ENCODE peak calls at places on chromosomes 4 and X, in eight cellular contexts. N, Q, C, K, E, H, Y and U are unnamed samples.

GRCh38 chrX:46477435-46477834 is 67.8 kb downstream of the ZNF674 start:
- DNase-seq in C (no peak), Q (no peak), N (no peak), E (no peak), K (no peak), Y (no peak), H (no peak), U (no peak)

GRCh38 chr4:142354794-142355416 is 491.2 kb downstream of the INPP4B start:
- DNase-seq in N (no peak), Y (no peak), Q (no peak), H (no peak), C (no peak), E (no peak), K (no peak), U (no peak)

GRCh38 chr4:182604161-182604591 is 313.0 kb downstream of the DCTD start:
- DNase-seq in E (no peak), K (no peak), H (no peak), Q (no peak), N (no peak), C (no peak), Y (no peak), U (no peak)

GRCh38 chr4:1192091-1192492 is 19.7 kb upstream of the SPON2 start:
- DNase-seq in N (peak; percentile 93), Y (no peak), Q (peak; percentile 29), E (no peak), C (peak; percentile 81), K (peak; percentile 97), H (peak; percentile 91), U (peak; percentile 91)

GRCh38 chrX:45806410-45807121 is 605.9 kb upstream of the DIPK2B start:
- DNase-seq in Y (no peak), N (no peak), E (peak; percentile 5), K (no peak), Q (no peak), H (no peak), C (no peak), U (no peak)

GRCh38 chr4:163070023-163070422 is 96.7 kb downstream of the NAF1 start:
- DNase-seq in Y (no peak), K (no peak), Q (no peak), H (no peak), N (no peak), E (no peak), C (no peak), U (no peak)

GRCh38 chr4:53490965-53491622 is 100.2 kb downstream of the LNX1 start:
- DNase-seq in Q (peak; percentile 27), N (no peak), E (no peak), Y (no peak), K (no peak), H (peak; percentile 38), C (peak; percentile 28), U (no peak)

GRCh38 chr4:68271851-68272756 is 26.6 kb upstream of the TMPRSS11B start:
- DNase-seq in K (no peak), C (no peak), N (no peak), H (no peak), Y (no peak), E (no peak), Q (peak; percentile 21), U (no peak)

GRCh38 chrX:119735467-119735866 is 22.9 kb upstream of the SOWAHD start:
- DNase-seq in K (no peak), H (no peak), Q (no peak), C (no peak), N (no peak), E (no peak), Y (no peak), U (no peak)

GRCh38 chr4:82739292-82740190 is 59.1 kb downstream of the SCD5 start:
- DNase-seq in Y (no peak), C (peak; percentile 52), E (peak; percentile 12), H (peak; percentile 79), K (peak; percentile 70), N (peak; percentile 47), Q (peak; percentile 31), U (no peak)

GRCh38 chr4:113961322-113961698 is 18.1 kb downstream of the ARSJ start:
- DNase-seq in N (no peak), H (no peak), K (no peak), Q (no peak), E (no peak), Y (no peak), C (no peak), U (no peak)

GRCh38 chr4:111788046-111788642 is 357.1 kb upstream of the FAM241A start:
- DNase-seq in E (no peak), Y (no peak), N (no peak), K (no peak), Q (no peak), H (no peak), C (no peak), U (no peak)

GRCh38 chr4:164614999-164615398 is 138.9 kb upstream of the SMIM31 start:
- DNase-seq in H (no peak), N (no peak), K (no peak), E (no peak), C (no peak), Q (no peak), Y (no peak), U (no peak)

GRCh38 chr4:173231916-173232315 is 63.3 kb downstream of the GALNT7 start:
- DNase-seq in K (no peak), N (no peak), H (no peak), Y (no peak), E (no peak), C (no peak), Q (no peak), U (no peak)

GRCh38 chr4:105074097-105074496 is 72.6 kb upstream of the TET2 start:
- DNase-seq in Q (no peak), N (no peak), H (no peak), K (no peak), C (no peak), E (no peak), Y (no peak), U (no peak)

GRCh38 chr4:122784261-122784660 is 42.4 kb upstream of the FGF2 start:
- DNase-seq in Q (no peak), N (no peak), C (no peak), E (no peak), H (no peak), Y (no peak), K (no peak), U (no peak)

GRCh38 chr4:122787940-122788339 is 38.7 kb upstream of the FGF2 start:
- DNase-seq in Q (no peak), K (no peak), Y (no peak), C (no peak), N (no peak), H (no peak), E (no peak), U (no peak)

GRCh38 chr4:122788935-122789334 is 37.7 kb upstream of the FGF2 start:
- DNase-seq in E (no peak), C (no peak), H (no peak), Y (no peak), K (no peak), N (no peak), Q (no peak), U (no peak)

GRCh38 chr4:122785099-122785498 is 41.5 kb upstream of the FGF2 start:
- DNase-seq in C (no peak), H (no peak), Y (no peak), E (no peak), Q (no peak), N (no peak), K (no peak), U (no peak)

DNA sequence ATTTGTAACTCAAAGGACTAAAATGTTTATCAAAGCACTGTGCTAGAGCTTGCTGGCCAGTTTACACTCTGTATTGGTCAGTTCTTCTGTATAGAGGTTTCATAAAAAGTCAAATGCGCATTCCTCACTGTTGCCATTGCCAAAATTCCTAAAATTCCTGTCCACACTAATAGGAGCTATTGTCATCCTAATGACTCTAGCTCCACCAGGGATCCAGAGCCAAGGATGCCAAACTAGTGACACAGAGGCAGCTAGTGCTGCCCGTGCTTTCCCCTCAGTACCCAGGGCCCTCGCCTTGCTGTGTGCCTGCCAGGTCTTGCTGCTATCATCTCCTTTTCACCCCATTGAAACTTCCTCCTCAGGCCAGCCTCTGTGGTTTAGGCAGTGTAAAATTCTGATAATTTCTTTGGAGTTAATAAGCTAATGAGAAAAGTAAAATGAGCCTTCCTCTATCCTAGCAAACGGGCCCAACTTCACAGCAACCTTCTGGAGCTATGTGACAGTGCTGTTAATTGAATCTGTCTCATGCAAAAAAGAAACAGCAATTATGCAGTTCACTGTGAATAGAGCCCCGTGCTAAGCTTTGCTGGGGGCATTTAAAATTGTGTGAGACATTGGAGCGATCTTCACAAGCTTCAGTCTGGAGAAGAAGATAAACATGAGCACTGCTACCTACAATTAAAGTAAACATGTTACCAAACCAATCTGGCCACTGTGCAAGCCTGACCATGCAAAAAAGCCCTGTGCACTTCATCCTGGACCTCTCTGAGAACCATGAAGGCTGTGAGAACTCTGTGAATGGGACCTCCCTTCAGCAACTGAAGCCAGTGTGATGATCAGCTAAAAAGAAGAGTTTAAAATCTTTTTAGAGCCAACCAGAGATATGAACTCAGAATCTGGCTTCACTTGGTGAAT is 43.1 kb upstream of the FGF2 start:
- DNase-seq in Y (no peak), H (no peak), N (peak; percentile 86), Q (peak; percentile 54), E (no peak), K (peak; percentile 77), C (peak; percentile 14), U (no peak)
- TF ChIP-seq POLR2A in Y (no peak), H (no peak), N (no peak), Q (no peak), E (no peak), K (peak; percentile 11), C (no peak), U (no peak)

GRCh38 chr4:5192678-5193077 is 141.4 kb downstream of the STK32B start:
- DNase-seq in Q (no peak), C (no peak), E (no peak), K (no peak), N (no peak), Y (no peak), H (no peak), U (no peak)
- TF ChIP-seq CTCF in Q (no peak), C (no peak), E (no peak), K (no peak), N (no peak), Y (no peak), H (no peak), U (no peak)

GRCh38 chr4:31175242-31175910 is 455.2 kb downstream of the PCDH7 start:
- DNase-seq in E (no peak), N (no peak), Q (no peak), H (no peak), Y (no peak), K (no peak), C (no peak), U (no peak)

GRCh38 chr4:31169851-31170250 is 449.7 kb downstream of the PCDH7 start:
- DNase-seq in N (no peak), C (no peak), H (no peak), Q (no peak), E (no peak), Y (no peak), K (no peak), U (no peak)

DNA sequence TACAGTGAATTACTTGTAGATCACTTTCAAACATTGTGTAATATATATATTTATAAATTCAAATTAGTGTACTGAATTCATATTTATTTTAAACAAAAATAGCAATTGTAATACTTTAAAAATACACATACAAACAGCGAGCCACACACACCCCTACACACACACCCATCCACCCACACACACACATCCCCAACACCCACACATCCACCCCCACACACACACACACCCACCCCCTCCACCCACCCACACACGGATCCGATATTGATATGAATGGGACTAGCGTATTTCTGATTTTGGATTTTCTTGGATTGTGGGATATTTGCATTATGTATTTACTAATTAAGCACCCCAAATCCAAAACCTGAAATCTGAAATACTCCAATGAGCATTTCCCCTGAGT is 451.2 kb downstream of the PCDH7 start:
- DNase-seq in H (no peak), K (no peak), C (no peak), Q (no peak), N (no peak), E (no peak), Y (no peak), U (no peak)
- TF ChIP-seq POLR2A in H (no peak), K (no peak), C (no peak), Q (no peak), N (no peak), E (no peak), Y (no peak), U (no peak)

GRCh38 chr4:118112117-118112516 is 77.8 kb downstream of the NDST3 start:
- DNase-seq in Y (no peak), K (no peak), H (no peak), C (no peak), Q (no peak), E (no peak), N (no peak), U (no peak)
- TF ChIP-seq CTCF in Y (no peak), K (no peak), H (no peak), C (no peak), Q (no peak), E (no peak), N (no peak), U (no peak)